ENCODE peak calls at places on chromosome 16, in eight cellular contexts. E, I, D, S, F, M, X and B are unnamed samples.

GRCh38 chr16:75614247-75614897 is 8.7 kb downstream of the ADAT1 start:
- DNase-seq in E (no peak), I (peak; percentile 43), D (peak; percentile 84), S (peak; percentile 39), F (peak; percentile 59), M (no peak), X (peak; percentile 88), B (no peak)

GRCh38 chr16:1337486-1337885 is 4.0 kb downstream of the BAIAP3 start:
- DNase-seq in E (no peak), I (no peak), D (no peak), S (no peak), F (no peak), M (no peak), X (no peak), B (no peak)

GRCh38 chr16:24372824-24373223 is 116.7 kb downstream of the CACNG3 start:
- DNase-seq in E (no peak), I (no peak), D (no peak), S (no peak), F (no peak), M (no peak), X (no peak), B (no peak)

GRCh38 chr16:49632111-49632797 is 223.7 kb downstream of the ZNF423 start:
- DNase-seq in E (no peak), I (no peak), D (no peak), S (no peak), F (no peak), M (no peak), X (no peak), B (no peak)

GRCh38 chr16:89084814-89085612 is 8.6 kb upstream of the ACSF3 start:
- DNase-seq in E (no peak), I (no peak), D (no peak), S (no peak), F (no peak), M (no peak), X (no peak), B (no peak)

GRCh38 chr16:77214411-77215138 is 15.4 kb downstream of the SYCE1L start:
- DNase-seq in E (no peak), I (no peak), D (peak; percentile 4), S (no peak), F (no peak), M (no peak), X (no peak), B (no peak)

GRCh38 chr16:88591577-88592021 is 21.4 kb downstream of the ZC3H18 start:
- DNase-seq in E (no peak), I (no peak), D (no peak), S (peak; percentile 69), F (no peak), M (no peak), X (no peak), B (no peak)

GRCh38 chr16:89696598-89697128 is 4.8 kb downstream of the SPATA2L start:
- DNase-seq in E (no peak), I (no peak), D (no peak), S (no peak), F (no peak), M (no peak), X (no peak), B (no peak)

GRCh38 chr16:58882292-58882691 is 148.2 kb upstream of the GOT2 start:
- DNase-seq in E (no peak), I (no peak), D (no peak), S (no peak), F (no peak), M (no peak), X (no peak), B (no peak)

GRCh38 chr16:29230671-29231091 is 175.8 kb downstream of the NPIPB11 start:
- DNase-seq in E (peak; percentile 50), I (no peak), D (no peak), S (peak; percentile 30), F (no peak), M (no peak), X (no peak), B (no peak)

GRCh38 chr16:31428277-31428597 is at the start of gene COX6A2:
- DNase-seq in E (no peak), I (no peak), D (no peak), S (no peak), F (no peak), M (no peak), X (no peak), B (no peak)

GRCh38 chr16:19071811-19072777 is 4.7 kb downstream of the COQ7 start:
- DNase-seq in E (no peak), I (peak; percentile 42), D (peak; percentile 69), S (peak; percentile 68), F (peak; percentile 57), M (peak; percentile 89), X (no peak), B (peak; percentile 59)

GRCh38 chr16:66250686-66251405 is 115.6 kb upstream of the CDH5 start:
- DNase-seq in E (no peak), I (no peak), D (peak; percentile 14), S (peak; percentile 87), F (no peak), M (no peak), X (peak; percentile 81), B (peak; percentile 25)

GRCh38 chr16:24418729-24419128 is 120.6 kb upstream of the RBBP6 start:
- DNase-seq in E (no peak), I (no peak), D (no peak), S (no peak), F (no peak), M (no peak), X (no peak), B (no peak)

GRCh38 chr16:57617604-57618111 is 10.8 kb upstream of the ADGRG1 start:
- DNase-seq in E (peak; percentile 31), I (no peak), D (no peak), S (no peak), F (no peak), M (no peak), X (no peak), B (no peak)

GRCh38 chr16:14004031-14004718 is 66.9 kb upstream of the MRTFB start:
- DNase-seq in E (no peak), I (no peak), D (no peak), S (no peak), F (no peak), M (no peak), X (no peak), B (no peak)

GRCh38 chr16:56279132-56279531 is 87.8 kb downstream of the GNAO1 start:
- DNase-seq in E (no peak), I (no peak), D (peak; percentile 26), S (no peak), F (peak; percentile 4), M (peak; percentile 59), X (no peak), B (no peak)

GRCh38 chr16:35752012-35752772 is 2292.8 kb downstream of the TP53TG3F start:
- DNase-seq in E (no peak), I (no peak), D (no peak), S (no peak), F (no peak), M (no peak), X (no peak), B (no peak)

GRCh38 chr16:11619327-11619851 is 32.7 kb upstream of the LITAF start:
- DNase-seq in E (no peak), I (no peak), D (no peak), S (no peak), F (no peak), M (no peak), X (no peak), B (no peak)

GRCh38 chr16:61926766-61927165 is 109.5 kb downstream of the CDH8 start:
- DNase-seq in E (no peak), I (no peak), D (peak; percentile 31), S (no peak), F (peak; percentile 2), M (no peak), X (no peak), B (no peak)

GRCh38 chr16:55324491-55325447 is 766 bp downstream of the IRX6 start:
- DNase-seq in E (no peak), I (no peak), D (no peak), S (no peak), F (no peak), M (no peak), X (no peak), B (no peak)

GRCh38 chr16:10729649-10730048 is 14.0 kb upstream of the NUBP1 start:
- DNase-seq in E (no peak), I (peak; percentile 78), D (peak; percentile 89), S (peak; percentile 37), F (peak; percentile 79), M (peak; percentile 70), X (peak; percentile 21), B (no peak)

GRCh38 chr16:24544640-24545039 is 5.3 kb downstream of the RBBP6 start:
- DNase-seq in E (no peak), I (no peak), D (no peak), S (peak; percentile 54), F (no peak), M (no peak), X (no peak), B (no peak)

DNA sequence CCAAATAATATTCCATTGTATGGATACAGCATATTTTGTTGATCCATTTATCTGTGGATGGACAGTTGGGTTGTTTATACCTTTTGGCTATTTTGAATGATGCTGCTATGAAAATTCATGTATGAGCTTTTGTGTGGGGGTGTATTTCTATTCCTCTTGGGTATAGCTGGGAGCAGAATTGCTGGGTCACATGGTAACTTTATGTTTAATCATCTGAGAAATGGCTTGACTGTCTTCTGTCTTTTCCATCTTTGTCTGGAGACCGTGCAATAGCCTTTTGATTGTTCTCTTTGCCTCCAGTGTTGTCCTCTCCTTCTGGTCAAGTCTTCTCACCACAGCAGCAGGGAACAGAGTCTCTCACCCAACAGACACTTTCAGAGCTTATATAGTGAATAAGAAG is 20.5 kb upstream of the MAF start:
- DNase-seq in E (no peak), I (no peak), D (no peak), S (no peak), F (no peak), M (no peak), X (no peak), B (no peak)
- TF ChIP-seq CTCF in E (no peak), I (no peak), D (no peak), S (no peak), F (no peak), M (no peak), X (no peak), B (no peak)

DNA sequence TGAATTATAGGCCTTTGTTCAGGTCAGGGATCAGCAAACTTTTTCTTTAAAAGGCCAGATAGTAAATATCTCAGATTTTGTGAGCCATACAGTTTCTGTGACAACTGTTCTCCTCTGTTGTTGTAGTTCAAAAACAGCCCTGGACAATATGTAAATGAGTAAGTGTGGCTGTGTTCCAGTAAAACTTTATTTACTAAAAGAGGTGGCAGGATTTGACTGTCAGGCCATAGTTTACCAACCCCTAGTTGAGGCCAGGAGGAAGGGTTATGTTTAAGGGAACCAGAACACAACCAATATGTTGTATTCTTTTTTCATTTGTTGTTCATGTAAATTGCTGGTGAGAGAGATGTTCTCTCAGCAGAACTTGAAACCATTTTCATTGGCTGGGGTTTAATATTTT is 260.2 kb downstream of the FTO start:
- DNase-seq in E (no peak), I (no peak), D (no peak), S (no peak), F (no peak), M (no peak), X (no peak), B (no peak)
- TF ChIP-seq CTCF in E (no peak), I (no peak), D (no peak), S (no peak), F (no peak), M (no peak), X (no peak), B (no peak)

GRCh38 chr16:303760-304505 is 21.0 kb downstream of the PDIA2 start:
- DNase-seq in E (no peak), I (no peak), D (no peak), S (peak; percentile 14), F (no peak), M (no peak), X (no peak), B (no peak)
- TF ChIP-seq CTCF in E (no peak), I (no peak), D (no peak), S (no peak), F (no peak), M (no peak), X (no peak), B (peak; percentile 16)

GRCh38 chr16:23296994-23297393 is 5.1 kb upstream of the SCNN1B start:
- DNase-seq in E (no peak), I (no peak), D (peak; percentile 26), S (no peak), F (no peak), M (peak; percentile 48), X (no peak), B (no peak)
- TF ChIP-seq CTCF in E (no peak), I (peak; percentile 15), D (peak; percentile 61), S (no peak), F (peak; percentile 34), M (peak; percentile 23), X (peak; percentile 55), B (peak; percentile 26)